ENCODE peak calls at places on chromosomes 12 and 14, in eight cellular contexts. W is erythroblast; O is stimulated activated CD8-positive, alpha-beta memory T cell treated with anti-CD3 and anti-CD28 coated beads, Interleukin-4, amount 100 ng/mL, for 24 hours; P is NCI-H1436; H is activated CD4-positive, alpha-beta T cell treated with anti-CD3 and anti-CD28 coated beads, Interleukin-2, amount 50 U/mL, for 24 hours; F is T-helper 1 cell; I is lower lobe of right lung; V is T-helper 22 cell. L is an unnamed sample.

GRCh38 chr12:76698316-76698715 is 65.6 kb upstream of the ZDHHC17 start:
- DNase-seq in O (no peak), F (no peak), V (no peak), W (no peak), I (no peak), H (no peak), P (no peak), L (no peak)

GRCh38 chr14:88281447-88281846 is 41.6 kb downstream of the KCNK10 start:
- DNase-seq in F (no peak), V (no peak), I (no peak), H (no peak), W (no peak), O (no peak), P (no peak), L (no peak)

GRCh38 chr14:24274101-24274543 is 2.7 kb upstream of the RABGGTA start:
- DNase-seq in I (no peak), F (no peak), O (no peak), P (no peak), W (peak; percentile 74), H (peak; percentile 21), V (peak; percentile 14), L (no peak)

GRCh38 chr12:41681898-41682297 is 462.8 kb downstream of the GXYLT1 start:
- DNase-seq in W (no peak), H (no peak), O (no peak), V (no peak), P (no peak), I (no peak), F (no peak), L (no peak)

GRCh38 chr12:68334136-68334535 is 2.0 kb upstream of the MDM1 start:
- DNase-seq in W (peak; percentile 34), O (no peak), H (no peak), I (no peak), P (no peak), F (no peak), V (no peak), L (no peak)

GRCh38 chr12:68899251-68899771 is 33.7 kb downstream of the CPM start:
- DNase-seq in F (no peak), O (no peak), W (no peak), P (no peak), V (no peak), I (peak; percentile 49), H (no peak), L (peak; percentile 68)

GRCh38 chr12:67650127-67650495 is 1.6 kb downstream of the DYRK2 start:
- DNase-seq in V (no peak), I (no peak), P (no peak), O (no peak), F (no peak), H (no peak), W (no peak), L (no peak)

GRCh38 chr12:15151141-15152091 is 69.8 kb downstream of the RERG start:
- DNase-seq in F (no peak), P (no peak), O (no peak), H (no peak), V (no peak), I (no peak), W (no peak), L (no peak)

GRCh38 chr14:23640524-23641141 is 4.5 kb downstream of the DHRS2 start:
- DNase-seq in O (no peak), I (no peak), H (no peak), W (no peak), F (no peak), V (no peak), P (no peak), L (peak; percentile 53)

GRCh38 chr14:47392351-47392750 is 283.1 kb downstream of the MDGA2 start:
- DNase-seq in O (no peak), F (no peak), P (no peak), H (no peak), V (no peak), W (no peak), I (no peak), L (no peak)

GRCh38 chr14:64855732-64856527 is 23.8 kb downstream of the SPTB start:
- DNase-seq in W (peak; percentile 15), V (no peak), O (no peak), F (no peak), H (no peak), I (no peak), P (peak; percentile 10), L (no peak)

GRCh38 chr14:79278286-79278797 is 933.0 kb downstream of the DIO2 start:
- DNase-seq in H (no peak), I (no peak), V (no peak), O (no peak), W (no peak), F (no peak), P (no peak), L (no peak)

GRCh38 chr12:132329739-132330548 is 555 bp upstream of the GALNT9 start:
- DNase-seq in P (no peak), V (no peak), H (no peak), I (no peak), F (no peak), W (no peak), O (no peak), L (no peak)

GRCh38 chr14:102363182-102363952 is 626 bp downstream of the TECPR2 start:
- DNase-seq in I (peak; percentile 73), V (peak; percentile 10), W (peak; percentile 67), P (no peak), H (peak; percentile 5), O (peak; percentile 7), F (no peak), L (no peak)

GRCh38 chr14:81062816-81063215 is 107.4 kb downstream of the TSHR start:
- DNase-seq in I (no peak), V (no peak), P (no peak), F (no peak), H (no peak), W (peak; percentile 74), O (no peak), L (no peak)

GRCh38 chr12:67070307-67070600 is 198.9 kb upstream of the CAND1 start:
- DNase-seq in P (no peak), V (no peak), W (no peak), H (no peak), O (no peak), F (no peak), I (no peak), L (no peak)

GRCh38 chr12:7042847-7043246 is 17.7 kb upstream of the C1S start:
- DNase-seq in O (no peak), H (no peak), W (peak; percentile 73), P (peak; percentile 4), V (no peak), I (no peak), F (no peak), L (no peak)

GRCh38 chr12:82968644-82969339 is 282.1 kb downstream of the TMTC2 start:
- DNase-seq in F (no peak), O (no peak), V (no peak), H (no peak), W (no peak), P (peak; percentile 63), I (no peak), L (no peak)

GRCh38 chr12:93740721-93741120 is 63.5 kb downstream of the CRADD start:
- DNase-seq in V (no peak), F (no peak), O (no peak), I (no peak), P (no peak), W (peak; percentile 41), H (no peak), L (no peak)

GRCh38 chr12:121628536-121628935 is 2.2 kb downstream of the ORAI1 start:
- DNase-seq in F (no peak), O (no peak), I (no peak), W (no peak), P (no peak), H (no peak), V (no peak), L (no peak)

GRCh38 chr14:100747021-100747586 is 20.4 kb downstream of the DLK1 start:
- DNase-seq in P (peak; percentile 77), W (no peak), I (peak; percentile 64), H (no peak), O (no peak), V (no peak), F (no peak), L (peak; percentile 86)

GRCh38 chr14:61444215-61444768 is 122.9 kb downstream of the PRKCH start:
- DNase-seq in P (no peak), F (no peak), I (peak; percentile 60), W (no peak), V (peak; percentile 41), H (no peak), O (peak; percentile 48), L (no peak)

L was measured in AG04449.